ENCODE peak calls at places on chromosome 22, in five cellular contexts. I is HT1080; Y is body of pancreas; Z is activated T-cell treated with anti-CD3 and anti-CD28 coated beads, Interleukin-2, amount 50 U/mL, for 48 hours; F is brain microvascular endothelial cell. X is an unnamed sample.

GRCh38 chr22:43570531-43571144 is 158.8 kb downstream of the MPPED1 start:
- DNase-seq in I (no peak), Y (no peak), Z (no peak), F (no peak), X (no peak)

GRCh38 chr22:31538815-31539214 is 42.5 kb downstream of the SFI1 start:
- DNase-seq in I (no peak), Y (no peak), Z (peak; percentile 63), F (no peak), X (no peak)

GRCh38 chr22:44305888-44306287 is 6.9 kb downstream of the SHISAL1 start:
- DNase-seq in I (no peak), Y (peak; percentile 35), Z (no peak), F (no peak), X (no peak)

GRCh38 chr22:40452730-40453487 is 82.5 kb downstream of the SGSM3 start:
- DNase-seq in I (no peak), Y (no peak), Z (no peak), F (no peak), X (no peak)

GRCh38 chr22:48968201-48968959 is 859.3 kb downstream of the BRD1 start:
- DNase-seq in I (no peak), Y (peak; percentile 39), Z (no peak), F (no peak), X (no peak)

GRCh38 chr22:39514373-39514973 is 5.9 kb upstream of the ATF4 start:
- DNase-seq in I (no peak), Y (no peak), Z (peak; percentile 77), F (peak; percentile 57), X (peak; percentile 29)

GRCh38 chr22:49310354-49310753 is 517.3 kb downstream of the BRD1 start:
- DNase-seq in I (no peak), Y (no peak), Z (no peak), F (no peak), X (no peak)

GRCh38 chr22:48035897-48036296 is 1273.4 kb downstream of the TBC1D22A start:
- DNase-seq in I (no peak), Y (no peak), Z (no peak), F (no peak), X (no peak)

GRCh38 chr22:21450320-21450831 is 16.8 kb upstream of the TMEM191C start:
- DNase-seq in I (no peak), Y (no peak), Z (peak; percentile 12), F (no peak), X (no peak)

GRCh38 chr22:39439170-39439569 is 17.6 kb upstream of the MGAT3 start:
- DNase-seq in I (peak; percentile 59), Y (no peak), Z (no peak), F (peak; percentile 85), X (peak; percentile 40)

GRCh38 chr22:27773236-27773550 is 28.4 kb downstream of the MN1 start:
- DNase-seq in I (no peak), Y (no peak), Z (no peak), F (no peak), X (no peak)

GRCh38 chr22:47355776-47356432 is 593.5 kb downstream of the TBC1D22A start:
- DNase-seq in I (no peak), Y (no peak), Z (no peak), F (no peak), X (no peak)

GRCh38 chr22:50269573-50270301 is 443 bp downstream of the MAPK11 start:
- DNase-seq in I (no peak), Y (no peak), Z (peak; percentile 55), F (no peak), X (no peak)

GRCh38 chr22:47303161-47303890 is 540.9 kb downstream of the TBC1D22A start:
- DNase-seq in I (peak; percentile 13), Y (no peak), Z (no peak), F (no peak), X (no peak)

GRCh38 chr22:46967445-46968358 is 205.3 kb downstream of the TBC1D22A start:
- DNase-seq in I (no peak), Y (no peak), Z (no peak), F (no peak), X (no peak)

GRCh38 chr22:49212466-49212865 is 615.2 kb downstream of the BRD1 start:
- DNase-seq in I (no peak), Y (no peak), Z (no peak), F (no peak), X (no peak)

GRCh38 chr22:45098056-45098455 is 65.7 kb upstream of the NUP50 start:
- DNase-seq in I (no peak), Y (no peak), Z (no peak), F (no peak), X (no peak)

GRCh38 chr22:20430641-20431519 is 6.7 kb downstream of the SCARF2 start:
- DNase-seq in I (no peak), Y (peak; percentile 62), Z (peak; percentile 68), F (no peak), X (no peak)

GRCh38 chr22:50357222-50357621 is 14.1 kb downstream of the PPP6R2 start:
- DNase-seq in I (no peak), Y (no peak), Z (no peak), F (no peak), X (no peak)

GRCh38 chr22:30270841-30271240 is 4.2 kb upstream of the OSM start:
- DNase-seq in I (peak; percentile 95), Y (no peak), Z (no peak), F (peak; percentile 73), X (peak; percentile 82)

GRCh38 chr22:19663286-19663815 is 51.0 kb upstream of the SEPTIN5 start:
- DNase-seq in I (peak; percentile 78), Y (peak; percentile 75), Z (no peak), F (peak; percentile 76), X (peak; percentile 81)

X was measured in RPMI7951.